ENCODE peak calls at places on chromosomes 5 and 9, in nine cellular contexts. M, K, O, X, J, Y, C, Z and G are unnamed samples.

GRCh38 chr5:72459089-72459661 is 48.0 kb downstream of the ZNF366 start:
- DNase-seq in Z (no peak), C (no peak), X (no peak), J (no peak), K (no peak), M (no peak), O (no peak), Y (no peak), G (no peak)

GRCh38 chr9:130845254-130845653 is 10.2 kb downstream of the ABL1 start:
- DNase-seq in X (no peak), O (no peak), K (no peak), M (no peak), Z (no peak), J (no peak), Y (no peak), C (no peak), G (peak; percentile 32)

GRCh38 chr5:65121880-65122436 is 353.2 kb downstream of the CWC27 start:
- DNase-seq in Z (peak; percentile 98), C (no peak), K (no peak), Y (no peak), M (no peak), X (no peak), O (no peak), J (peak; percentile 37), G (no peak)

GRCh38 chr5:53424691-53425597 is 55.5 kb upstream of the FST start:
- DNase-seq in Z (no peak), M (no peak), X (no peak), O (no peak), C (no peak), J (no peak), K (peak; percentile 53), Y (no peak), G (no peak)

GRCh38 chr5:33371660-33372059 is 69.1 kb upstream of the TARS1 start:
- DNase-seq in C (no peak), J (peak; percentile 29), O (no peak), X (no peak), Z (peak; percentile 79), K (no peak), M (no peak), Y (no peak), G (no peak)

GRCh38 chr5:8209500-8209899 is 340.6 kb downstream of the MTRR start:
- DNase-seq in K (no peak), J (no peak), M (no peak), Y (no peak), C (no peak), Z (no peak), X (no peak), O (no peak), G (no peak)

GRCh38 chr5:55320571-55320970 is 12.8 kb downstream of the MTREX start:
- DNase-seq in X (no peak), O (no peak), M (no peak), Y (no peak), Z (no peak), K (no peak), C (no peak), J (no peak), G (no peak)

GRCh38 chr5:36928947-36929346 is 52.4 kb downstream of the NIPBL start:
- DNase-seq in X (no peak), M (no peak), C (no peak), K (no peak), Z (peak; percentile 83), J (peak; percentile 55), O (no peak), Y (no peak), G (no peak)

GRCh38 chr5:92222449-92222848 is 839.3 kb upstream of the ARRDC3 start:
- DNase-seq in K (peak; percentile 58), O (no peak), X (no peak), C (no peak), Y (no peak), J (no peak), Z (no peak), M (no peak), G (peak; percentile 61)

GRCh38 chr9:118961857-118962256 is 407.4 kb downstream of the BRINP1 start:
- DNase-seq in K (peak; percentile 98), Z (peak; percentile 80), J (no peak), C (no peak), O (no peak), X (no peak), M (no peak), Y (no peak), G (peak; percentile 54)

GRCh38 chr9:28810375-28811075 is 1237.2 kb upstream of the C9orf72 start:
- DNase-seq in Z (peak; percentile 60), M (no peak), J (no peak), O (no peak), X (no peak), C (no peak), Y (no peak), K (peak; percentile 25), G (no peak)

GRCh38 chr9:68685770-68686169 is 19.3 kb upstream of the PIP5K1B start:
- DNase-seq in M (no peak), X (peak; percentile 37), O (no peak), K (peak; percentile 50), Y (peak; percentile 10), C (peak; percentile 70), Z (no peak), J (no peak), G (peak; percentile 77)

GRCh38 chr9:111118256-111118950 is 80.1 kb upstream of the LPAR1 start:
- DNase-seq in X (no peak), Z (peak; percentile 86), J (no peak), K (no peak), M (no peak), Y (no peak), O (no peak), C (no peak), G (no peak)

GRCh38 chr5:8070138-8070537 is 201.2 kb downstream of the MTRR start:
- DNase-seq in M (no peak), C (no peak), J (no peak), Y (no peak), X (no peak), K (no peak), O (no peak), Z (no peak), G (no peak)

GRCh38 chr5:115979628-115980041 is 17.4 kb downstream of the LVRN start:
- DNase-seq in C (no peak), X (no peak), J (peak; percentile 61), M (no peak), Z (peak; percentile 10), Y (no peak), O (no peak), K (no peak), G (no peak)

GRCh38 chr5:149865746-149866145 is 78.8 kb downstream of the PDE6A start:
- DNase-seq in C (no peak), Y (no peak), M (no peak), Z (no peak), K (no peak), X (no peak), J (no peak), O (no peak), G (no peak)

GRCh38 chr5:153358315-153358976 is 132.0 kb upstream of the GRIA1 start:
- DNase-seq in O (no peak), Z (no peak), J (no peak), X (no peak), K (peak; percentile 45), M (no peak), Y (no peak), C (no peak), G (no peak)

GRCh38 chr9:19074836-19075235 is 25.6 kb downstream of the RRAGA start:
- DNase-seq in X (no peak), J (no peak), K (no peak), Z (no peak), C (no peak), Y (no peak), M (no peak), O (no peak), G (no peak)

GRCh38 chr5:172549708-172550095 is 91.4 kb upstream of the NEURL1B start:
- DNase-seq in K (no peak), X (no peak), C (no peak), Z (no peak), Y (no peak), J (no peak), M (no peak), O (no peak), G (no peak)

GRCh38 chr9:88378317-88378716 is 9.9 kb upstream of the SPIN1 start:
- DNase-seq in O (no peak), K (peak; percentile 61), M (no peak), J (no peak), X (no peak), Y (no peak), Z (no peak), C (no peak), G (peak; percentile 84)

GRCh38 chr5:122151640-122152039 is 22.3 kb downstream of the ZNF474 start:
- DNase-seq in M (no peak), O (no peak), X (no peak), K (peak; percentile 74), Z (no peak), Y (no peak), C (no peak), J (no peak), G (no peak)

GRCh38 chr5:6551955-6552313 is 80.9 kb downstream of the NSUN2 start:
- DNase-seq in J (no peak), X (no peak), C (no peak), K (no peak), Y (no peak), M (no peak), O (no peak), Z (no peak), G (no peak)

GRCh38 chr5:39131210-39132127 is 57.3 kb upstream of the RICTOR start:
- DNase-seq in Z (no peak), K (no peak), M (no peak), X (no peak), J (no peak), Y (no peak), O (no peak), C (no peak), G (no peak)

GRCh38 chr5:56545016-56545415 is 270.3 kb upstream of the MAP3K1 start:
- DNase-seq in K (no peak), Z (no peak), M (no peak), C (no peak), Y (no peak), X (no peak), J (peak; percentile 29), O (no peak), G (no peak)

GRCh38 chr9:136975624-136976023 is 1.7 kb upstream of the PTGDS start:
- DNase-seq in K (peak; percentile 54), Z (no peak), Y (no peak), C (no peak), J (no peak), X (no peak), M (no peak), O (no peak), G (peak; percentile 92)

GRCh38 chr9:73073337-73074175 is 78.1 kb upstream of the ANXA1 start:
- DNase-seq in X (no peak), O (no peak), M (no peak), Z (no peak), J (peak; percentile 22), K (no peak), C (no peak), Y (no peak), G (no peak)